ENCODE peak calls at places on chromosomes 7 and 10, in six cellular contexts. One of them, this sample, is unnamed.

GRCh38 chr7:26090927-26091519 is 61.0 kb upstream of the NFE2L3 start:
- DNase-seq in SK-N-SH: peak; percentile 80
- DNase-seq in A549: peak; percentile 64
- DNase-seq in HL-60: no peak
- DNase-seq in HCT116: peak; percentile 59
- DNase-seq in GM12878: peak; percentile 30
- DNase-seq in this sample: peak; percentile 87

GRCh38 chr10:44952779-44953231 is 6.8 kb upstream of the RASSF4 start:
- DNase-seq in HL-60: no peak
- DNase-seq in GM12878: no peak
- DNase-seq in HCT116: no peak
- DNase-seq in SK-N-SH: no peak
- DNase-seq in A549: no peak
- DNase-seq in this sample: peak; percentile 73

GRCh38 chr7:99860281-99861127 is 16.3 kb downstream of the OR2AE1 start:
- DNase-seq in A549: peak; percentile 28
- DNase-seq in HL-60: no peak
- DNase-seq in SK-N-SH: no peak
- DNase-seq in HCT116: no peak
- DNase-seq in GM12878: no peak
- DNase-seq in this sample: no peak

GRCh38 chr7:46559194-46559576 is 638.1 kb upstream of the IGFBP3 start:
- DNase-seq in HCT116: no peak
- DNase-seq in SK-N-SH: no peak
- DNase-seq in GM12878: no peak
- DNase-seq in HL-60: no peak
- DNase-seq in A549: peak; percentile 44
- DNase-seq in this sample: no peak

GRCh38 chr10:49458869-49459268 is 63.0 kb upstream of the DRGX start:
- DNase-seq in SK-N-SH: no peak
- DNase-seq in GM12878: no peak
- DNase-seq in A549: no peak
- DNase-seq in HCT116: no peak
- DNase-seq in HL-60: no peak
- DNase-seq in this sample: no peak

GRCh38 chr7:151579642-151580041 is 59.9 kb upstream of the RHEB start:
- DNase-seq in SK-N-SH: no peak
- DNase-seq in HCT116: no peak
- DNase-seq in HL-60: no peak
- DNase-seq in GM12878: no peak
- DNase-seq in A549: peak; percentile 55
- DNase-seq in this sample: no peak

GRCh38 chr10:19518109-19518508 is 298.1 kb upstream of the PLXDC2 start:
- DNase-seq in GM12878: no peak
- DNase-seq in A549: no peak
- DNase-seq in HL-60: no peak
- DNase-seq in SK-N-SH: peak; percentile 11
- DNase-seq in HCT116: no peak
- DNase-seq in this sample: no peak

GRCh38 chr10:92756233-92757065 is 66.7 kb downstream of the HHEX start:
- DNase-seq in GM12878: peak; percentile 91
- DNase-seq in HCT116: no peak
- DNase-seq in SK-N-SH: no peak
- DNase-seq in HL-60: peak; percentile 45
- DNase-seq in A549: peak; percentile 25
- DNase-seq in this sample: no peak

GRCh38 chr10:114228156-114228555 is 10.9 kb upstream of the VWA2 start:
- DNase-seq in A549: no peak
- DNase-seq in HCT116: no peak
- DNase-seq in GM12878: no peak
- DNase-seq in HL-60: no peak
- DNase-seq in SK-N-SH: no peak
- DNase-seq in this sample: no peak

GRCh38 chr7:69198250-69198649 is 400.0 kb upstream of the AUTS2 start:
- DNase-seq in SK-N-SH: no peak
- DNase-seq in A549: no peak
- DNase-seq in GM12878: no peak
- DNase-seq in HL-60: no peak
- DNase-seq in HCT116: no peak
- DNase-seq in this sample: no peak

GRCh38 chr7:47038621-47039020 is 543.3 kb downstream of the TNS3 start:
- DNase-seq in SK-N-SH: no peak
- DNase-seq in GM12878: no peak
- DNase-seq in HL-60: no peak
- DNase-seq in HCT116: no peak
- DNase-seq in A549: no peak
- DNase-seq in this sample: peak; percentile 19

GRCh38 chr10:78035025-78035424 is 1.4 kb downstream of the RPS24 start:
- DNase-seq in HCT116: no peak
- DNase-seq in SK-N-SH: no peak
- DNase-seq in GM12878: no peak
- DNase-seq in A549: no peak
- DNase-seq in HL-60: no peak
- DNase-seq in this sample: no peak

GRCh38 chr7:31336202-31337035 is 4.1 kb downstream of the NEUROD6 start:
- DNase-seq in HCT116: no peak
- DNase-seq in GM12878: no peak
- DNase-seq in A549: no peak
- DNase-seq in HL-60: no peak
- DNase-seq in SK-N-SH: peak; percentile 41
- DNase-seq in this sample: peak; percentile 65

GRCh38 chr7:141844256-141844655 is 3.0 kb upstream of the PRSS37 start:
- DNase-seq in GM12878: no peak
- DNase-seq in HL-60: no peak
- DNase-seq in A549: no peak
- DNase-seq in HCT116: no peak
- DNase-seq in SK-N-SH: no peak
- DNase-seq in this sample: no peak

GRCh38 chr7:31764457-31764856 is 77.4 kb downstream of the PPP1R17 start:
- DNase-seq in GM12878: no peak
- DNase-seq in A549: peak; percentile 5
- DNase-seq in HL-60: no peak
- DNase-seq in HCT116: no peak
- DNase-seq in SK-N-SH: no peak
- DNase-seq in this sample: no peak

GRCh38 chr10:51860257-51860656 is 160.9 kb upstream of the CSTF2T start:
- DNase-seq in SK-N-SH: no peak
- DNase-seq in A549: no peak
- DNase-seq in HCT116: no peak
- DNase-seq in GM12878: no peak
- DNase-seq in HL-60: no peak
- DNase-seq in this sample: no peak

GRCh38 chr10:10658157-10658556 is 359.5 kb upstream of the CELF2 start:
- DNase-seq in HL-60: peak; percentile 15
- DNase-seq in HCT116: no peak
- DNase-seq in A549: no peak
- DNase-seq in GM12878: no peak
- DNase-seq in SK-N-SH: no peak
- DNase-seq in this sample: no peak

GRCh38 chr7:39670052-39670451 is 46.7 kb downstream of the RALA start:
- DNase-seq in SK-N-SH: no peak
- DNase-seq in GM12878: no peak
- DNase-seq in A549: no peak
- DNase-seq in HL-60: no peak
- DNase-seq in HCT116: no peak
- DNase-seq in this sample: no peak
- TF ChIP-seq REST in SK-N-SH: no peak
- TF ChIP-seq REST in GM12878: no peak
- TF ChIP-seq REST in A549: no peak
- TF ChIP-seq REST in HL-60: no peak
- TF ChIP-seq REST in HCT116: no peak
- TF ChIP-seq REST in this sample: no peak

GRCh38 chr10:70585555-70586243 is 16.8 kb downstream of the PRF1 start:
- DNase-seq in A549: no peak
- DNase-seq in GM12878: no peak
- DNase-seq in HCT116: no peak
- DNase-seq in HL-60: no peak
- DNase-seq in SK-N-SH: no peak
- DNase-seq in this sample: no peak

GRCh38 chr10:70586348-70586930 is 16.1 kb downstream of the PRF1 start:
- DNase-seq in SK-N-SH: no peak
- DNase-seq in HCT116: no peak
- DNase-seq in HL-60: no peak
- DNase-seq in A549: no peak
- DNase-seq in GM12878: no peak
- DNase-seq in this sample: no peak

GRCh38 chr10:70584941-70585544 is 17.5 kb downstream of the PRF1 start:
- DNase-seq in GM12878: no peak
- DNase-seq in HL-60: no peak
- DNase-seq in SK-N-SH: peak; percentile 91
- DNase-seq in A549: no peak
- DNase-seq in HCT116: no peak
- DNase-seq in this sample: peak; percentile 84

GRCh38 chr10:70582793-70583700 is 19.5 kb downstream of the PRF1 start:
- DNase-seq in SK-N-SH: no peak
- DNase-seq in HCT116: no peak
- DNase-seq in HL-60: no peak
- DNase-seq in A549: no peak
- DNase-seq in GM12878: no peak
- DNase-seq in this sample: no peak

GRCh38 chr10:70584366-70584765 is 18.2 kb downstream of the PRF1 start:
- DNase-seq in HL-60: no peak
- DNase-seq in SK-N-SH: no peak
- DNase-seq in A549: no peak
- DNase-seq in GM12878: no peak
- DNase-seq in HCT116: no peak
- DNase-seq in this sample: no peak
- TF ChIP-seq REST in HL-60: no peak
- TF ChIP-seq REST in SK-N-SH: no peak
- TF ChIP-seq REST in A549: no peak
- TF ChIP-seq REST in GM12878: no peak
- TF ChIP-seq REST in HCT116: no peak
- TF ChIP-seq REST in this sample: no peak

GRCh38 chr7:137848095-137848494 is 1.3 kb upstream of the DGKI start:
- DNase-seq in HL-60: no peak
- DNase-seq in A549: no peak
- DNase-seq in GM12878: no peak
- DNase-seq in HCT116: no peak
- DNase-seq in SK-N-SH: no peak
- DNase-seq in this sample: no peak
- TF ChIP-seq REST in HL-60: no peak
- TF ChIP-seq REST in A549: no peak
- TF ChIP-seq REST in GM12878: no peak
- TF ChIP-seq REST in HCT116: no peak
- TF ChIP-seq REST in SK-N-SH: no peak
- TF ChIP-seq REST in this sample: no peak

GRCh38 chr7:116809636-116810266 is 52.6 kb upstream of the CAPZA2 start:
- DNase-seq in A549: peak; percentile 79
- DNase-seq in HL-60: no peak
- DNase-seq in SK-N-SH: peak; percentile 47
- DNase-seq in GM12878: no peak
- DNase-seq in HCT116: peak; percentile 67
- DNase-seq in this sample: peak; percentile 89
- TF ChIP-seq REST in A549: no peak
- TF ChIP-seq REST in HL-60: no peak
- TF ChIP-seq REST in SK-N-SH: no peak
- TF ChIP-seq REST in GM12878: no peak
- TF ChIP-seq REST in HCT116: no peak
- TF ChIP-seq REST in this sample: no peak

DNA sequence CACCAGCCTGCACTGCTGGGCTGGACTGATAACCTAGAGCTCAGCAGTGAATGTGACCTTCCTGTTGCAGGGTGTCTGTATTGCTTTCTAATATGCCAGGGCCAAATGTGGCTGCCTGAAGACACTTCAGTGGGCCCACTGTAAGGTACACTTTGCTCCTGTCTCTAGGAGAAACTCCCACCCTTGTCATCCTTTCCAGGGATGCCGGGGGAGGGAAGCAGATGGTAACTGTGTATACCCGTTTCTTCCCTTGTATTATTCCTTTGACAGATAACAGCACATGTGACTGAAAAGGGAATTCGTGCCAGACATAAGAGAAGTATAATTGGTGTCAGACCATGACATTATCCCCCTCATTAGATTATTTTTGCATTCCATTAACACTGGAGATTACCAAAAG is 317.7 kb downstream of the CAMK1D start:
- DNase-seq in A549: no peak
- DNase-seq in HL-60: no peak
- DNase-seq in SK-N-SH: peak; percentile 23
- DNase-seq in GM12878: no peak
- DNase-seq in HCT116: no peak
- DNase-seq in this sample: no peak
- TF ChIP-seq REST in A549: no peak
- TF ChIP-seq REST in HL-60: no peak
- TF ChIP-seq REST in SK-N-SH: no peak
- TF ChIP-seq REST in GM12878: no peak
- TF ChIP-seq REST in HCT116: no peak
- TF ChIP-seq REST in this sample: no peak

GRCh38 chr7:17545348-17545747 is 246.9 kb downstream of the AHR start:
- DNase-seq in GM12878: no peak
- DNase-seq in SK-N-SH: no peak
- DNase-seq in HCT116: no peak
- DNase-seq in HL-60: no peak
- DNase-seq in A549: no peak
- DNase-seq in this sample: no peak
- TF ChIP-seq REST in GM12878: no peak
- TF ChIP-seq REST in SK-N-SH: no peak
- TF ChIP-seq REST in HCT116: no peak
- TF ChIP-seq REST in HL-60: no peak
- TF ChIP-seq REST in A549: no peak
- TF ChIP-seq REST in this sample: no peak

This sample was measured in GM23338.